ENCODE peak calls at places on chromosomes 3 and 15, in nine cellular contexts. N, C, U, M, K, W, I, E and T are unnamed samples. For H3K4me1, the result is how much of the 10 kb centered on the place peaks cover.

GRCh38 chr3:69761896-69762789 is 22.9 kb downstream of the MITF start:
- DNase-seq in N (peak), C (no peak), U (no peak), M (no peak), K (no peak), W (peak), I (no peak), E (no peak), T (no peak)

GRCh38 chr3:85342915-85343314 is 384.1 kb downstream of the CADM2 start:
- DNase-seq in N (no peak), C (no peak), U (peak), M (peak), K (no peak), W (peak), I (no peak), E (no peak), T (no peak)

GRCh38 chr3:14329116-14329830 is 73.1 kb upstream of the SLC6A6 start:
- DNase-seq in N (peak), C (no peak), U (no peak), M (no peak), K (no peak), W (no peak), I (no peak), E (no peak), T (no peak)

GRCh38 chr3:115148142-115148790 is 1.2 kb upstream of the ZBTB20 start:
- DNase-seq in N (peak), C (no peak), U (peak), M (peak), K (no peak), W (peak), I (no peak), E (no peak), T (no peak)

GRCh38 chr3:187243933-187244564 is 46.8 kb downstream of the RTP1 start:
- DNase-seq in N (peak), C (no peak), U (no peak), M (no peak), K (no peak), W (no peak), I (no peak), E (no peak), T (no peak)

GRCh38 chr3:21938267-21938681 is 187.3 kb upstream of the ZNF385D start:
- DNase-seq in N (no peak), C (no peak), U (no peak), M (no peak), K (no peak), W (no peak), I (no peak), E (no peak), T (no peak)

GRCh38 chr3:128845119-128845518 is 34.3 kb upstream of the ACAD9 start:
- DNase-seq in N (no peak), C (no peak), U (peak), M (peak), K (no peak), W (no peak), I (no peak), E (no peak), T (no peak)

GRCh38 chr3:149090907-149091306 is 4.6 kb upstream of the HLTF start:
- DNase-seq in N (no peak), C (no peak), U (peak), M (no peak), K (no peak), W (no peak), I (no peak), E (no peak), T (no peak)

GRCh38 chr3:196287066-196287404 is 491 bp downstream of the PCYT1A start:
- DNase-seq in N (peak), C (peak), U (peak), M (no peak), K (peak), W (peak), I (no peak), E (no peak), T (peak)

GRCh38 chr3:184029456-184029950 is 2.0 kb upstream of the HTR3D start:
- DNase-seq in N (peak), C (no peak), U (no peak), M (no peak), K (no peak), W (no peak), I (no peak), E (no peak), T (no peak)

GRCh38 chr3:45676248-45677044 is 12.8 kb upstream of the SACM1L start:
- DNase-seq in N (no peak), C (no peak), U (peak), M (no peak), K (peak), W (no peak), I (no peak), E (no peak), T (no peak)

GRCh38 chr15:75921732-75922703 is 18.3 kb downstream of the FBXO22 start:
- DNase-seq in N (peak), C (peak), U (peak), M (peak), K (peak), W (peak), I (peak), E (no peak), T (no peak)

GRCh38 chr3:109432833-109433232 is 95.5 kb upstream of the DPPA4 start:
- DNase-seq in N (no peak), C (no peak), U (no peak), M (no peak), K (no peak), W (no peak), I (no peak), E (no peak), T (no peak)

DNA sequence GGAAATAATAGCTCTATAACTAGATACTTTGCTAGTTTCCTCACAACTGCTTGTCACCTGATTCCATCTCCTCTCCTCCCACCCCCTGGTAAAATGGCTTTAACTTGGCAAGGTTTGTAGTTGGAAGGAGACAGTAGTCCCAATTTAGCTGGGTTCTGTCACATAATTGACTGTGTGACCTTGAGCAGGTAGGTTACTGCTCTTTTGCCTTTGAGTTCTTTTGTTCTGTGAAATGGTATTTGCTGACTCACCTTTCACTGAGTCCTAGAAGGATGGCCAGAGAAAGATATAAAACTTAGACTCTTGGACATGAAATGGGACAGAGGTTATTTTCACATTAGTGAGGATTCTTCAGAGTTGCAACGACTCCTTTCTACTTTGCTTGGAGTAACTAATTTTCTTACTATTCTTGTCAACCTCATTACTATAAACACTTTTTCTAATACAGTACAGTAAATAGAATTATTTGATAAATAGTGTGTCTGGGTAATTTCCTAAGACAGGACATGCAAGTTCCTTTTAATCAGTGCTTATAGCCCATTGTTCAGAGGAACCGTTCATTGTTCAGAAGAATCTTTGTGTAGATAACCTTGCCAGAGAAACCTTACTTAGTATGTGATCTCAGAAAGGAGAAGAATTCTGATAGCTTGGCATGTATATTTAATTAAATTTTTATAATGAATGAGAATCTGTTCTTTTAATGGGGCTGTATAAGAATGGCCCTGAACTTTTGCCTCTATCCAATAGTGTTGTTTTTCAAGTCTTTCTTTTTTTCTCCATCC is 14.3 kb downstream of the AKAP13 start:
- DNase-seq in N (no peak), C (no peak), U (no peak), M (no peak), K (no peak), W (no peak), I (no peak), E (no peak), T (no peak)
- H3K27ac ChIP-seq in N (no peak), C (no peak), U (peak), M (no peak), K (no peak), W (peak), I (peak), E (peak), T (no peak)

GRCh38 chr15:85424154-85424553 is 43.8 kb downstream of the AKAP13 start:
- DNase-seq in N (no peak), C (no peak), U (no peak), M (no peak), K (no peak), W (no peak), I (no peak), E (no peak), T (no peak)
- H3K4me1 ChIP-seq in N (under half), C (under half), U (half or more), M (under half), K (under half), W (under half), I (under half), E (under half), T (under half)

GRCh38 chr3:48555231-48555948 is 1.2 kb downstream of the PFKFB4 start:
- DNase-seq in N (no peak), C (no peak), U (no peak), M (peak), K (no peak), W (no peak), I (no peak), E (no peak), T (no peak)
- H3K4me3 ChIP-seq in N (no peak), C (no peak), U (peak), M (peak), K (no peak), W (no peak), I (peak), E (no peak), T (no peak)

GRCh38 chr3:168828014-168828413 is 732.3 kb upstream of the GOLIM4 start:
- DNase-seq in N (no peak), C (no peak), U (no peak), M (no peak), K (no peak), W (no peak), I (no peak), E (no peak), T (no peak)
- H3K27ac ChIP-seq in N (no peak), C (no peak), U (no peak), M (no peak), K (no peak), W (no peak), I (no peak), E (no peak), T (no peak)

DNA sequence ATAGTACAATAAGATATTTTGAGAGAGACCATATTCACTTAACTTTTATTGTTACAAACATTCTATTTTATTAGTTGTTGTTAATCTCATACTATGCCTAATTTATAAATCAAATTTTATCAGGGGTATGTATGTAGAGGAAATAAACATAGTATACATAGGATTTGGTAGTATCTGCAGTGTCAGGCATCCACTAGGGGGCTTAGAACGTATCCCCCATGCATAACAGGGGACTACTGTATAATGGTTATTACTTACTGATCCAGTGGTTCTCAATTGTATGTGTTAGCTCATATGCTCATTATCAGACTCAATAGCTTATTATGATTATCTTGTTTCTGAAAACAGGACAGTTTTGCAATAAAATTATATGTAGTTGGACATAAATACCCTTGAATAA is 27.6 kb downstream of the CMC1 start:
- DNase-seq in N (no peak), C (no peak), U (no peak), M (no peak), K (no peak), W (peak), I (no peak), E (no peak), T (no peak)
- H3K4me1 ChIP-seq in N (under half), C (under half), U (under half), M (under half), K (under half), W (under half), I (under half), E (under half), T (under half)

GRCh38 chr15:37395100-37395468 is 294.7 kb upstream of the MEIS2 start:
- DNase-seq in N (no peak), C (no peak), U (no peak), M (no peak), K (no peak), W (no peak), I (no peak), E (no peak), T (no peak)
- H3K4me3 ChIP-seq in N (no peak), C (no peak), U (no peak), M (no peak), K (no peak), W (no peak), I (no peak), E (no peak), T (no peak)

GRCh38 chr3:37912052-37912733 is 50.5 kb downstream of the CTDSPL start:
- DNase-seq in N (no peak), C (no peak), U (no peak), M (no peak), K (no peak), W (no peak), I (no peak), E (peak), T (no peak)
- H3K27ac ChIP-seq in N (no peak), C (no peak), U (no peak), M (no peak), K (no peak), W (no peak), I (no peak), E (peak), T (no peak)